ENCODE peak calls at places on chromosome 21, in five cellular contexts. H is psoas muscle, K is mesenchymal stem cell, R is HL-60, Z is endothelial cell of umbilical vein. W is an unnamed sample.

GRCh38 chr21:37986751-37987399 is 70.6 kb upstream of the KCNJ6 start:
- DNase-seq in H (no peak), R (no peak), Z (no peak), K (no peak), W (no peak)

GRCh38 chr21:38494688-38495087 is 3.6 kb downstream of the ERG start:
- DNase-seq in K (peak; percentile 35), Z (peak; percentile 88), H (no peak), R (no peak), W (no peak)

GRCh38 chr21:37503848-37504467 is 137.4 kb downstream of the DYRK1A start:
- DNase-seq in H (no peak), K (peak; percentile 85), Z (peak; percentile 72), R (no peak), W (peak; percentile 39)

GRCh38 chr21:17610862-17611261 is 1.8 kb downstream of the BTG3 start:
- DNase-seq in K (no peak), Z (no peak), R (no peak), H (no peak), W (peak; percentile 7)

GRCh38 chr21:36079010-36079649 is 9.3 kb downstream of the CBR1 start:
- DNase-seq in H (no peak), Z (no peak), R (no peak), K (no peak), W (no peak)

GRCh38 chr21:35469446-35469845 is 420.3 kb upstream of the RUNX1 start:
- DNase-seq in K (no peak), Z (no peak), H (no peak), R (no peak), W (no peak)

GRCh38 chr21:37000381-37000780 is 6.1 kb upstream of the RIPPLY3 start:
- DNase-seq in H (no peak), K (no peak), R (no peak), Z (no peak), W (no peak)

GRCh38 chr21:38849776-38850175 is 44.0 kb downstream of the ETS2 start:
- DNase-seq in K (no peak), R (no peak), H (no peak), Z (peak; percentile 32), W (no peak)

GRCh38 chr21:36035381-36035791 is 24.9 kb downstream of the SETD4 start:
- DNase-seq in R (no peak), Z (no peak), K (no peak), H (no peak), W (no peak)

GRCh38 chr21:37575536-37576083 is 209.0 kb downstream of the DYRK1A start:
- DNase-seq in H (no peak), R (no peak), Z (no peak), K (no peak), W (no peak)

GRCh38 chr21:36429672-36430546 is 44.7 kb downstream of the CHAF1B start:
- DNase-seq in Z (peak; percentile 100), K (peak; percentile 99), R (peak; percentile 60), H (peak; percentile 95), W (no peak)

GRCh38 chr21:35699360-35699759 is 361.0 kb downstream of the SETD4 start:
- DNase-seq in H (no peak), R (no peak), K (no peak), Z (no peak), W (no peak)

GRCh38 chr21:25862596-25862995 is 127.8 kb downstream of the GABPA start:
- DNase-seq in K (peak; percentile 28), Z (no peak), H (no peak), R (no peak), W (peak; percentile 56)

GRCh38 chr21:36491191-36491916 is 11.4 kb upstream of the CLDN14 start:
- DNase-seq in H (no peak), K (no peak), R (no peak), Z (no peak), W (peak; percentile 96)

GRCh38 chr21:43772368-43772870 is 3.7 kb downstream of the CSTB start:
- DNase-seq in K (no peak), R (no peak), H (no peak), Z (no peak), W (no peak)

GRCh38 chr21:35578350-35578782 is 482.0 kb downstream of the SETD4 start:
- DNase-seq in R (no peak), Z (no peak), H (no peak), K (peak; percentile 75), W (no peak)

GRCh38 chr21:35149698-35150097 is 100.6 kb upstream of the RUNX1 start:
- DNase-seq in R (no peak), H (no peak), K (peak; percentile 52), Z (no peak), W (no peak)

GRCh38 chr21:37658994-37659458 is 257.2 kb downstream of the KCNJ6 start:
- DNase-seq in H (no peak), R (no peak), Z (peak; percentile 95), K (peak; percentile 74), W (no peak)

GRCh38 chr21:29433366-29434059 is 134.8 kb downstream of the BACH1 start:
- DNase-seq in H (no peak), R (no peak), Z (no peak), K (peak; percentile 33), W (no peak)

GRCh38 chr21:36576441-36576840 is 96.5 kb upstream of the CLDN14 start:
- DNase-seq in Z (no peak), H (no peak), K (no peak), R (no peak), W (no peak)

GRCh38 chr21:26127918-26128317 is 42.7 kb downstream of the APP start:
- DNase-seq in H (no peak), R (no peak), K (peak; percentile 91), Z (peak; percentile 66), W (peak; percentile 63)

GRCh38 chr21:37006521-37007291 is at the start of gene RIPPLY3:
- DNase-seq in H (no peak), K (peak; percentile 42), R (no peak), Z (no peak), W (peak; percentile 65)

DNA sequence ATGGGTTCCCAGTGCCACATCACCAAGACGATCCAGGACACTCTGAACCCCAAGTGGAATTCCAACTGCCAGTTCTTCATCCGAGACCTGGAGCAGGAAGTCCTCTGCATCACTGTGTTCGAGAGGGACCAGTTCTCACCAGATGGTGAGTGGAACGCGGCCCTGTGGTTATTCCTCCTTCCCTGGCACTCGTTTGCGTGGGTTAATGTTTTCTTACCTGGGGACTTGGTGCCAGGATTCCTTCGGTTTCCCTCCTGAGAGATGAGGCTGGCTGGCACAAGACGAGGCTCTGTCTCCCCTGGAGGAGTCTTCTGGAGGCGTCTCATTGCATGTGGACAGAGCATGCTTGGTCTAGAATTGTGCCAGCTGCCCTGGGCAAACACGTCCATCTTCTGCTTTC is 29.3 kb downstream of the ATP5PO start:
- DNase-seq in K (no peak), R (no peak), Z (no peak), H (no peak), W (no peak)
- H3K4me3 ChIP-seq in K (no peak overlapping the region), R (no peak overlapping the region), Z (no peak overlapping the region), H (no peak overlapping the region), W (no peak overlapping the region)

GRCh38 chr21:42108554-42108885 is 37.4 kb downstream of the UMODL1 start:
- DNase-seq in H (peak; percentile 28), R (no peak), Z (no peak), K (no peak), W (no peak)
- H3K4me3 ChIP-seq in H (no peak overlapping the region), R (no peak overlapping the region), Z (no peak overlapping the region), K (no peak overlapping the region), W (no peak overlapping the region)

GRCh38 chr21:21001591-21002100 is 3.4 kb downstream of the NCAM2 start:
- DNase-seq in K (no peak), H (no peak), R (no peak), Z (no peak), W (no peak)

GRCh38 chr21:21003701-21004100 is 5.5 kb downstream of the NCAM2 start:
- DNase-seq in Z (peak; percentile 6), R (peak; percentile 49), K (peak; percentile 40), H (no peak), W (peak; percentile 88)

GRCh38 chr21:20999567-21000169 is 1.5 kb downstream of the NCAM2 start:
- DNase-seq in H (no peak), K (peak; percentile 51), Z (peak; percentile 46), R (peak; percentile 30), W (peak; percentile 82)

GRCh38 chr21:21000576-21001175 is 2.5 kb downstream of the NCAM2 start:
- DNase-seq in R (no peak), Z (no peak), K (no peak), H (no peak), W (no peak)

GRCh38 chr21:21002137-21002536 is 3.9 kb downstream of the NCAM2 start:
- DNase-seq in R (no peak), K (no peak), Z (no peak), H (no peak), W (no peak)
- H3K4me3 ChIP-seq in R (no peak overlapping the region), K (no peak overlapping the region), Z (no peak overlapping the region), H (no peak overlapping the region), W (peak overlapping the region; percentile 84)

DNA sequence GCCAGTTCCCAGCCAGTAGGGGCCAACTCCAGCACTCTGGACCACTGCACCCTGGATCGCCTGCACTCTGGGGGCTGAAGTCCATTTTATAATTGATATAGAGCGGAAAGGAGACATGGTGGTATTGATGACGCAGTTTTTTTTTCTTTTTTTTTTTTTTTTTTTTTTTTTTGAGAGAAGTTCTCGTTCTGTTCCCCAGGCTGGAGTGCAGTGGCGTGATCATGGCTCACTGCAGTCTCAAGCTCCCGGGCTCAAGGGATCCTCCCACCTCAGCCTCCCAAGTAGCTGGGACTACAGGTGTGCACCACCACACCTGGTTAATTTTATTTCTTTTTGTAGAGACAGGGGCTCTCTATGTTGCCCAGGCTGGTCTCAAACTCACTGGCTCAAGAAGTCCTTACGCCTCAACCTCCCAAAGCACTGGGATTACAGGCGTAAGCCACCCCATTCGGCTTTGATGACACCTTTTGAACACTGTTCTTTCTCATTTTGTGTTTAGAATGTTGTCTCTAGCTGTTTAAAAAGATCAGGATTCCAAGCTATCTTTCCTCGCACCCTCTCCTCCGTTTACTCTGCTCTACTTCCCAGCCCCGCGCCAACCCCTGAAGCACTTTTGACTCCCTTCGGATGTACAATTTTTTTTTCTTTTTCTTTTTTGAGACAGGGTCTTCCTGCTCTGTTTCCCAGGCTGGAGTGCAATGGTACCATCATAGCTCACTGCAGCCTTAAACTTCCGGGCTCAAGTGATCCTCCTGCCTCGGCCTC is 960 bp downstream of the MX2 start:
- DNase-seq in H (no peak), K (no peak), R (no peak), Z (no peak), W (no peak)
- H3K4me3 ChIP-seq in H (peak overlapping the region; percentile 51), K (no peak overlapping the region), R (peak overlapping the region; percentile 32), Z (no peak overlapping the region), W (no peak overlapping the region)

DNA sequence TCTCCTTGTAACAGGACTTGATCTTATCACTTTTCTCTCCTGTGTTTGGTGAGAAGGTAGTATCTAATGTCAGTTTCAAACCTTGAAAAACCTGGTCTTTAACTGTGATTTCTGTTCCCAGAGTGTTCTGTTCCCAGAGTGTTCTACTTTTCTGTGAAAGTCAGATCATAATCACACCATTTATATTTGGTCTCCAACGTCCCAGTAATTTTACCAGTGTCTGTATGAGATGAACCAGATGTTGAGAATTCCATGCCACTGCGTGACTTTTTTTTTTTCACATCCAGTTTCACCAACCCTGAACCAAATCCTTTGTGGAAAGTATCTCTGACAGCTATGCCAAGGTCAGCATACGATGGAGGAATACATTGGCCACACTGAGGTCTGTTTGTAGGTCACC is 365.2 kb downstream of the USP25 start:
- DNase-seq in R (no peak), Z (no peak), K (no peak), H (no peak), W (no peak)
- H3K4me3 ChIP-seq in R (no peak overlapping the region), Z (no peak overlapping the region), K (no peak overlapping the region), H (no peak overlapping the region), W (no peak overlapping the region)

W was measured in A673.